ENCODE peak calls at places on chromosomes 7 and 10, in six cellular contexts. E is stimulated activated naive CD8-positive, alpha-beta T cell treated with anti-CD3 and anti-CD28 coated beads, Interleukin-15, Interleukin-2, amounts not matched to agents 100 U/mL and 50 U/mL, for 24 hours; F is WTC11; K is GM12891; N is NCI-H2171 treated with DMSO at 0.1 percent for 48 hours; D is colonic mucosa. H is an unnamed sample.

GRCh38 chr7:55211721-55212120 is 153.4 kb upstream of the LANCL2 start:
- DNase-seq in E (no peak), F (no peak), K (no peak), N (no peak), D (no peak), H (no peak)

GRCh38 chr10:125882596-125882995 is 1.5 kb upstream of the DHX32 start:
- DNase-seq in E (no peak), F (no peak), K (no peak), N (no peak), D (no peak), H (no peak)

GRCh38 chr7:125695631-125696030 is 766.0 kb upstream of the POT1 start:
- DNase-seq in E (no peak), F (no peak), K (no peak), N (peak), D (no peak), H (no peak)

GRCh38 chr10:103276251-103276936 is 544 bp upstream of the INA start:
- DNase-seq in E (no peak), F (peak), K (no peak), N (no peak), D (no peak), H (peak)

GRCh38 chr7:106284516-106285050 is at the start of gene NAMPT:
- DNase-seq in E (peak), F (peak), K (no peak), N (peak), D (peak), H (peak)

GRCh38 chr10:21285742-21286311 is 239.7 kb downstream of the SKIDA1 start:
- DNase-seq in E (no peak), F (no peak), K (no peak), N (no peak), D (no peak), H (no peak)

GRCh38 chr7:2830609-2831376 is 13.3 kb downstream of the GNA12 start:
- DNase-seq in E (no peak), F (no peak), K (no peak), N (no peak), D (no peak), H (no peak)

GRCh38 chr7:116534790-116535189 is 10.0 kb downstream of the CAV1 start:
- DNase-seq in E (no peak), F (no peak), K (no peak), N (no peak), D (no peak), H (no peak)

GRCh38 chr7:48321319-48322010 is 150.2 kb downstream of the ABCA13 start:
- DNase-seq in E (no peak), F (no peak), K (no peak), N (no peak), D (no peak), H (no peak)

GRCh38 chr10:74585231-74586087 is 240.9 kb upstream of the KAT6B start:
- DNase-seq in E (peak), F (no peak), K (no peak), N (peak), D (no peak), H (peak)

GRCh38 chr10:44967596-44967995 is 8.0 kb downstream of the RASSF4 start:
- DNase-seq in E (no peak), F (no peak), K (no peak), N (no peak), D (peak), H (no peak)

GRCh38 chr10:127875916-127876315 is 16.8 kb downstream of the CLRN3 start:
- DNase-seq in E (no peak), F (no peak), K (no peak), N (no peak), D (peak), H (no peak)

GRCh38 chr7:27173412-27174076 is 576 bp downstream of the HOXA10 start:
- DNase-seq in E (no peak), F (no peak), K (no peak), N (peak), D (no peak), H (no peak)

GRCh38 chr7:139451638-139452037 is 31.8 kb downstream of the KLRG2 start:
- DNase-seq in E (no peak), F (no peak), K (no peak), N (no peak), D (no peak), H (no peak)

GRCh38 chr10:43703286-43703685 is 54.6 kb upstream of the ZNF32 start:
- DNase-seq in E (no peak), F (no peak), K (no peak), N (no peak), D (no peak), H (no peak)

GRCh38 chr7:115933463-115933862 is 97.1 kb downstream of the TFEC start:
- DNase-seq in E (no peak), F (no peak), K (no peak), N (peak), D (no peak), H (no peak)

GRCh38 chr7:46569117-46569433 is 648.0 kb upstream of the IGFBP3 start:
- DNase-seq in E (no peak), F (no peak), K (no peak), N (no peak), D (no peak), H (peak)

GRCh38 chr10:71921319-71922027 is 42.7 kb upstream of the CHST3 start:
- DNase-seq in E (no peak), F (no peak), K (no peak), N (no peak), D (peak), H (peak)

GRCh38 chr10:12350925-12351324 is 1.6 kb downstream of the CAMK1D start:
- DNase-seq in E (peak), F (no peak), K (no peak), N (no peak), D (peak), H (no peak)

GRCh38 chr7:131110294-131111080 is 217.2 kb upstream of the MKLN1 start:
- DNase-seq in E (no peak), F (no peak), K (no peak), N (no peak), D (peak), H (peak)

GRCh38 chr7:98563183-98563495 is 53.9 kb upstream of the NPTX2 start:
- DNase-seq in E (no peak), F (no peak), K (no peak), N (no peak), D (no peak), H (no peak)

GRCh38 chr10:93680414-93681047 is 21.9 kb downstream of the FRA10AC1 start:
- DNase-seq in E (no peak), F (no peak), K (no peak), N (peak), D (no peak), H (peak)

GRCh38 chr7:50349963-50350944 is 45.7 kb downstream of the IKZF1 start:
- DNase-seq in E (peak), F (no peak), K (peak), N (no peak), D (no peak), H (no peak)

GRCh38 chr10:100886099-100886498 is 26.7 kb upstream of the SLF2 start:
- DNase-seq in E (no peak), F (no peak), K (no peak), N (no peak), D (no peak), H (no peak)

GRCh38 chr10:127614484-127614883 is 65.4 kb downstream of the NPS start:
- DNase-seq in E (no peak), F (no peak), K (no peak), N (peak), D (no peak), H (peak)

GRCh38 chr7:43954524-43955228 is 28.4 kb downstream of the UBE2D4 start:
- DNase-seq in E (peak), F (peak), K (peak), N (peak), D (no peak), H (peak)

GRCh38 chr10:18681971-18682403 is 22.8 kb downstream of the ARL5B start:
- DNase-seq in E (no peak), F (no peak), K (no peak), N (no peak), D (no peak), H (no peak)

GRCh38 chr7:128203047-128203491 is 38.0 kb upstream of the LEP start:
- DNase-seq in E (no peak), F (no peak), K (no peak), N (no peak), D (no peak), H (no peak)

GRCh38 chr7:29309041-29309860 is 114.7 kb downstream of the CHN2 start:
- DNase-seq in E (no peak), F (no peak), K (no peak), N (peak), D (no peak), H (peak)

GRCh38 chr7:104836976-104837375 is 177.0 kb upstream of the KMT2E start:
- DNase-seq in E (no peak), F (no peak), K (no peak), N (no peak), D (no peak), H (no peak)

GRCh38 chr10:8296090-8296741 is 241.7 kb downstream of the GATA3 start:
- DNase-seq in E (no peak), F (peak), K (no peak), N (no peak), D (no peak), H (no peak)

GRCh38 chr7:149809215-149809614 is 29.0 kb upstream of the ZNF862 start:
- DNase-seq in E (no peak), F (no peak), K (no peak), N (no peak), D (no peak), H (no peak)

GRCh38 chr7:3942778-3943177 is 641.7 kb downstream of the SDK1 start:
- DNase-seq in E (no peak), F (no peak), K (no peak), N (no peak), D (no peak), H (no peak)